ENCODE peak calls at places on chromosomes 4 and X, in four cellular contexts. One of them, this sample, is unnamed.

GRCh38 chr4:16607693-16608092 is 290.8 kb downstream of the LDB2 start:
- DNase-seq in GM12878: no peak
- DNase-seq in GM12891: no peak
- DNase-seq in K562: no peak
- DNase-seq in this sample: no peak

GRCh38 chrX:119475389-119476101 is 7.3 kb downstream of the SLC25A5 start:
- DNase-seq in K562: no peak
- DNase-seq in GM12878: no peak
- DNase-seq in GM12891: no peak
- DNase-seq in this sample: no peak

GRCh38 chrX:102606115-102606514 is 6.8 kb downstream of the ARMCX5 start:
- DNase-seq in GM12891: no peak
- DNase-seq in GM12878: no peak
- DNase-seq in K562: no peak
- DNase-seq in this sample: no peak

GRCh38 chr4:1047976-1048780 is 36.8 kb downstream of the FGFRL1 start:
- DNase-seq in K562: no peak
- DNase-seq in GM12891: no peak
- DNase-seq in GM12878: no peak
- DNase-seq in this sample: peak; percentile 9

GRCh38 chrX:12978205-12979010 is 3.5 kb downstream of the TMSB4X start:
- DNase-seq in GM12878: no peak
- DNase-seq in K562: no peak
- DNase-seq in GM12891: no peak
- DNase-seq in this sample: peak; percentile 35

GRCh38 chr4:182825003-182825402 is 92.2 kb downstream of the DCTD start:
- DNase-seq in K562: no peak
- DNase-seq in GM12891: no peak
- DNase-seq in GM12878: no peak
- DNase-seq in this sample: no peak

GRCh38 chrX:110015027-110015426 is 12.1 kb downstream of the TMEM164 start:
- DNase-seq in GM12878: no peak
- DNase-seq in K562: no peak
- DNase-seq in GM12891: no peak
- DNase-seq in this sample: no peak

GRCh38 chr4:183721207-183722081 is 62.4 kb downstream of the TRAPPC11 start:
- DNase-seq in K562: no peak
- DNase-seq in GM12891: peak; percentile 36
- DNase-seq in GM12878: no peak
- DNase-seq in this sample: no peak

GRCh38 chr4:25306658-25307057 is 5.9 kb upstream of the ZCCHC4 start:
- DNase-seq in GM12891: no peak
- DNase-seq in GM12878: no peak
- DNase-seq in K562: no peak
- DNase-seq in this sample: no peak

GRCh38 chr4:148522995-148523394 is 80.8 kb upstream of the NR3C2 start:
- DNase-seq in GM12891: no peak
- DNase-seq in K562: no peak
- DNase-seq in GM12878: no peak
- DNase-seq in this sample: no peak

GRCh38 chrX:151871244-151871643 is 41.4 kb upstream of the MAGEA4 start:
- DNase-seq in K562: no peak
- DNase-seq in GM12878: no peak
- DNase-seq in GM12891: no peak
- DNase-seq in this sample: no peak

GRCh38 chrX:143437439-143437838 is 79.8 kb downstream of the SPANXN3 start:
- DNase-seq in GM12878: no peak
- DNase-seq in K562: peak; percentile 3
- DNase-seq in GM12891: no peak
- DNase-seq in this sample: no peak

GRCh38 chr4:134546279-134546678 is 344.7 kb upstream of the PABPC4L start:
- DNase-seq in GM12878: no peak
- DNase-seq in K562: no peak
- DNase-seq in GM12891: no peak
- DNase-seq in this sample: no peak

GRCh38 chrX:288561-288991 is 7.4 kb downstream of the PLCXD1 start:
- DNase-seq in K562: no peak
- DNase-seq in GM12878: no peak
- DNase-seq in GM12891: no peak
- DNase-seq in this sample: no peak

GRCh38 chrX:101462892-101463291 is 22.4 kb upstream of the ARMCX4 start:
- DNase-seq in GM12891: no peak
- DNase-seq in K562: no peak
- DNase-seq in GM12878: no peak
- DNase-seq in this sample: no peak

GRCh38 chr4:128221556-128221955 is 66.1 kb downstream of the PGRMC2 start:
- DNase-seq in K562: no peak
- DNase-seq in GM12878: no peak
- DNase-seq in GM12891: no peak
- DNase-seq in this sample: no peak

GRCh38 chr4:26964512-26964911 is 103.9 kb downstream of the STIM2 start:
- DNase-seq in K562: no peak
- DNase-seq in GM12878: no peak
- DNase-seq in GM12891: no peak
- DNase-seq in this sample: no peak

GRCh38 chrX:10833299-10834169 is 213.1 kb upstream of the MID1 start:
- DNase-seq in K562: no peak
- DNase-seq in GM12891: no peak
- DNase-seq in GM12878: no peak
- DNase-seq in this sample: no peak

GRCh38 chr4:10696253-10696652 is 11.7 kb upstream of the CLNK start:
- DNase-seq in K562: no peak
- DNase-seq in GM12878: no peak
- DNase-seq in GM12891: no peak
- DNase-seq in this sample: no peak

GRCh38 chr4:159698336-159698735 is 595.5 kb downstream of the RAPGEF2 start:
- DNase-seq in K562: no peak
- DNase-seq in GM12891: no peak
- DNase-seq in GM12878: no peak
- DNase-seq in this sample: no peak

GRCh38 chrX:45621356-45622041 is 420.8 kb upstream of the DIPK2B start:
- DNase-seq in K562: no peak
- DNase-seq in GM12891: no peak
- DNase-seq in GM12878: no peak
- DNase-seq in this sample: no peak

GRCh38 chrX:103817502-103817901 is 14.6 kb downstream of the RAB9B start:
- DNase-seq in GM12891: no peak
- DNase-seq in K562: peak; percentile 39
- DNase-seq in GM12878: peak; percentile 11
- DNase-seq in this sample: no peak

GRCh38 chr4:60944070-60944469 is 256.1 kb upstream of the ADGRL3 start:
- DNase-seq in K562: no peak
- DNase-seq in GM12878: no peak
- DNase-seq in GM12891: no peak
- DNase-seq in this sample: no peak

GRCh38 chr4:155759372-155760252 is 791 bp downstream of the GUCY1B1 start:
- DNase-seq in GM12891: peak; percentile 12
- DNase-seq in K562: no peak
- DNase-seq in GM12878: no peak
- DNase-seq in this sample: no peak
- TF ChIP-seq POLR2A in GM12891: no peak
- TF ChIP-seq POLR2A in K562: no peak
- TF ChIP-seq POLR2A in GM12878: no peak
- TF ChIP-seq POLR2A in this sample: no peak

GRCh38 chr4:139762715-139763114 is 97.1 kb downstream of the MGST2 start:
- DNase-seq in GM12891: no peak
- DNase-seq in GM12878: no peak
- DNase-seq in K562: no peak
- DNase-seq in this sample: no peak
- TF ChIP-seq POLR2AphosphoS5 in GM12891: no peak
- TF ChIP-seq POLR2AphosphoS5 in GM12878: no peak
- TF ChIP-seq POLR2AphosphoS5 in K562: no peak
- TF ChIP-seq POLR2AphosphoS5 in this sample: no peak

GRCh38 chr4:36053931-36054330 is 190.4 kb downstream of the ARAP2 start:
- DNase-seq in GM12878: no peak
- DNase-seq in K562: no peak
- DNase-seq in GM12891: no peak
- DNase-seq in this sample: no peak
- TF ChIP-seq TAF1 in GM12878: no peak
- TF ChIP-seq TAF1 in K562: no peak
- TF ChIP-seq TAF1 in GM12891: no peak
- TF ChIP-seq TAF1 in this sample: no peak

GRCh38 chr4:76177709-76178108 is 29.5 kb upstream of the NUP54 start:
- DNase-seq in GM12878: no peak
- DNase-seq in K562: no peak
- DNase-seq in GM12891: no peak
- DNase-seq in this sample: no peak
- TF ChIP-seq POLR2A in GM12878: no peak
- TF ChIP-seq POLR2A in K562: no peak
- TF ChIP-seq POLR2A in GM12891: no peak
- TF ChIP-seq POLR2A in this sample: no peak

GRCh38 chr4:22336822-22337221 is 179.0 kb downstream of the ADGRA3 start:
- DNase-seq in GM12878: no peak
- DNase-seq in GM12891: no peak
- DNase-seq in K562: no peak
- DNase-seq in this sample: no peak

GRCh38 chr4:22334155-22334554 is 181.7 kb downstream of the ADGRA3 start:
- DNase-seq in K562: no peak
- DNase-seq in GM12891: no peak
- DNase-seq in GM12878: no peak
- DNase-seq in this sample: no peak

GRCh38 chr4:22343606-22344005 is 172.3 kb downstream of the ADGRA3 start:
- DNase-seq in K562: no peak
- DNase-seq in GM12878: no peak
- DNase-seq in GM12891: no peak
- DNase-seq in this sample: no peak

GRCh38 chr4:22339491-22339890 is 176.4 kb downstream of the ADGRA3 start:
- DNase-seq in K562: no peak
- DNase-seq in GM12878: no peak
- DNase-seq in GM12891: no peak
- DNase-seq in this sample: no peak

GRCh38 chr4:22338806-22339205 is 177.1 kb downstream of the ADGRA3 start:
- DNase-seq in K562: no peak
- DNase-seq in GM12891: no peak
- DNase-seq in GM12878: no peak
- DNase-seq in this sample: no peak
- TF ChIP-seq POLR2AphosphoS5 in K562: no peak
- TF ChIP-seq POLR2AphosphoS5 in GM12891: no peak
- TF ChIP-seq POLR2AphosphoS5 in GM12878: no peak
- TF ChIP-seq POLR2AphosphoS5 in this sample: no peak

GRCh38 chr4:73998040-73999011 is at the start of gene CXCL5:
- DNase-seq in GM12891: no peak
- DNase-seq in K562: no peak
- DNase-seq in GM12878: no peak
- DNase-seq in this sample: no peak
- TF ChIP-seq TAF1 in GM12891: no peak
- TF ChIP-seq TAF1 in K562: no peak
- TF ChIP-seq TAF1 in GM12878: no peak
- TF ChIP-seq TAF1 in this sample: no peak

GRCh38 chrX:107676559-107677378 is 48.5 kb downstream of the PRPS1 start:
- DNase-seq in GM12878: no peak
- DNase-seq in GM12891: no peak
- DNase-seq in K562: peak; percentile 68
- DNase-seq in this sample: no peak
- TF ChIP-seq POLR2A in GM12878: peak; percentile 75
- TF ChIP-seq POLR2A in GM12891: no peak
- TF ChIP-seq POLR2A in K562: peak; percentile 72
- TF ChIP-seq POLR2A in this sample: no peak

GRCh38 chr4:7802093-7802726 is 137.5 kb downstream of the AFAP1 start:
- DNase-seq in GM12891: peak; percentile 68
- DNase-seq in GM12878: no peak
- DNase-seq in K562: peak; percentile 89
- DNase-seq in this sample: peak; percentile 67
- TF ChIP-seq POLR2AphosphoS5 in GM12891: no peak
- TF ChIP-seq POLR2AphosphoS5 in GM12878: no peak
- TF ChIP-seq POLR2AphosphoS5 in K562: no peak
- TF ChIP-seq POLR2AphosphoS5 in this sample: no peak

GRCh38 chrX:31266172-31267076 is 194.6 kb upstream of the FTHL17 start:
- DNase-seq in K562: peak; percentile 67
- DNase-seq in GM12878: no peak
- DNase-seq in GM12891: peak; percentile 53
- DNase-seq in this sample: peak; percentile 11
- TF ChIP-seq TAF1 in K562: no peak
- TF ChIP-seq TAF1 in GM12878: no peak
- TF ChIP-seq TAF1 in GM12891: no peak
- TF ChIP-seq TAF1 in this sample: no peak

This sample was measured in GM12892.